ENCODE peak calls at places on chromosomes 13 and 19, in five cellular contexts. P is mesenchymal stem cell, X is H9, D is neuronal stem cell, Y is trophoblast cell. V is an unnamed sample.

GRCh38 chr19:53394522-53394973 is 401 bp upstream of the ZNF765 start:
- DNase-seq in P (peak; percentile 76), X (peak; percentile 83), D (no peak), Y (peak; percentile 81), V (no peak)

GRCh38 chr19:27929399-27929798 is 1283.6 kb downstream of the UQCRFS1 start:
- DNase-seq in P (no peak), X (no peak), D (no peak), Y (no peak), V (no peak)

GRCh38 chr19:4343056-4343844 is at the start of gene MPND:
- DNase-seq in P (peak; percentile 84), X (peak; percentile 86), D (peak; percentile 85), Y (peak; percentile 88), V (peak; percentile 94)

GRCh38 chr19:771332-771785 is 20.4 kb downstream of the MISP start:
- DNase-seq in P (peak; percentile 70), X (peak; percentile 64), D (no peak), Y (peak; percentile 38), V (no peak)

GRCh38 chr13:98976941-98977340 is 923 bp downstream of the DOCK9 start:
- DNase-seq in P (peak; percentile 38), X (no peak), D (no peak), Y (no peak), V (no peak)

GRCh38 chr19:10817291-10818038 is 18.5 kb downstream of the TMED1 start:
- DNase-seq in P (peak; percentile 67), X (no peak), D (no peak), Y (no peak), V (no peak)

GRCh38 chr13:83895994-83896580 is 13.8 kb upstream of the SLITRK1 start:
- DNase-seq in P (peak; percentile 12), X (no peak), D (no peak), Y (no peak), V (no peak)

GRCh38 chr13:31385534-31385933 is 185.8 kb downstream of the B3GLCT start:
- DNase-seq in P (no peak), X (no peak), D (no peak), Y (no peak), V (no peak)

GRCh38 chr13:45316210-45316799 is 24.7 kb downstream of the TPT1 start:
- DNase-seq in P (no peak), X (no peak), D (no peak), Y (no peak), V (no peak)

GRCh38 chr13:94419304-94419943 is 60.1 kb downstream of the DCT start:
- DNase-seq in P (peak; percentile 91), X (no peak), D (no peak), Y (no peak), V (no peak)

GRCh38 chr13:113141591-113141950 is 16.9 kb upstream of the PROZ start:
- DNase-seq in P (no peak), X (peak; percentile 25), D (no peak), Y (no peak), V (no peak)

GRCh38 chr19:1747285-1748114 is 5.8 kb upstream of the ONECUT3 start:
- DNase-seq in P (peak; percentile 72), X (peak; percentile 85), D (no peak), Y (no peak), V (no peak)

GRCh38 chr13:39527301-39527700 is 75.7 kb downstream of the LHFPL6 start:
- DNase-seq in P (no peak), X (no peak), D (no peak), Y (no peak), V (no peak)

GRCh38 chr13:48594080-48594815 is 59.5 kb upstream of the CYSLTR2 start:
- DNase-seq in P (peak; percentile 35), X (no peak), D (no peak), Y (no peak), V (no peak)

GRCh38 chr19:49781394-49781793 is 14.6 kb downstream of the AP2A1 start:
- DNase-seq in P (no peak), X (no peak), D (no peak), Y (no peak), V (no peak)

GRCh38 chr13:33111414-33112110 is 95.3 kb downstream of the KL start:
- DNase-seq in P (no peak), X (no peak), D (no peak), Y (no peak), V (no peak)

GRCh38 chr19:13082192-13083007 is 20.3 kb downstream of the LYL1 start:
- DNase-seq in P (peak; percentile 82), X (peak; percentile 71), D (no peak), Y (no peak), V (no peak)

GRCh38 chr13:44342741-44343140 is 30.9 kb upstream of the SERP2 start:
- DNase-seq in P (no peak), X (no peak), D (no peak), Y (peak; percentile 30), V (no peak)

GRCh38 chr19:50710612-50711011 is 9.0 kb downstream of the SHANK1 start:
- DNase-seq in P (no peak), X (no peak), D (no peak), Y (no peak), V (no peak)

GRCh38 chr13:109479991-109480696 is 306.2 kb downstream of the IRS2 start:
- DNase-seq in P (peak; percentile 81), X (no peak), D (no peak), Y (peak; percentile 56), V (no peak)

GRCh38 chr13:59766236-59766635 is 397.5 kb downstream of the DIAPH3 start:
- DNase-seq in P (no peak), X (no peak), D (no peak), Y (no peak), V (no peak)

GRCh38 chr13:110798595-110798994 is 85.1 kb downstream of the ING1 start:
- DNase-seq in P (no peak), X (no peak), D (no peak), Y (no peak), V (no peak)

GRCh38 chr13:33322474-33322827 is 36.9 kb upstream of the STARD13 start:
- DNase-seq in P (peak; percentile 48), X (no peak), D (no peak), Y (peak; percentile 51), V (no peak)

GRCh38 chr19:28463493-28464053 is 749.4 kb downstream of the UQCRFS1 start:
- DNase-seq in P (no peak), X (no peak), D (no peak), Y (no peak), V (no peak)

GRCh38 chr13:89982406-89983085 is 1364.9 kb upstream of the MIR17HG start:
- DNase-seq in P (peak; percentile 61), X (no peak), D (no peak), Y (no peak), V (no peak)

GRCh38 chr19:3275583-3276340 is 51.3 kb downstream of the CELF5 start:
- DNase-seq in P (peak; percentile 83), X (peak; percentile 96), D (peak; percentile 91), Y (no peak), V (peak; percentile 93)

GRCh38 chr13:114140131-114140908 is 7.9 kb upstream of the RASA3 start:
- DNase-seq in P (no peak), X (no peak), D (no peak), Y (no peak), V (no peak)

GRCh38 chr19:4120531-4120930 is 3.4 kb downstream of the MAP2K2 start:
- DNase-seq in P (peak; percentile 20), X (no peak), D (no peak), Y (no peak), V (no peak)

GRCh38 chr13:83153833-83154232 is 728.4 kb downstream of the SLITRK1 start:
- DNase-seq in P (no peak), X (no peak), D (no peak), Y (no peak), V (no peak)

GRCh38 chr13:56352356-56352755 is 788.4 kb upstream of the PRR20A start:
- DNase-seq in P (no peak), X (no peak), D (no peak), Y (no peak), V (no peak)

GRCh38 chr19:18700501-18701249 is 17.2 kb downstream of the CRTC1 start:
- DNase-seq in P (peak; percentile 70), X (peak; percentile 73), D (peak; percentile 67), Y (no peak), V (peak; percentile 84)
- H3K4ac ChIP-seq in P (no peak overlapping the region), X (no peak overlapping the region), D (no peak overlapping the region), Y (no peak overlapping the region), V (no peak overlapping the region)

DNA sequence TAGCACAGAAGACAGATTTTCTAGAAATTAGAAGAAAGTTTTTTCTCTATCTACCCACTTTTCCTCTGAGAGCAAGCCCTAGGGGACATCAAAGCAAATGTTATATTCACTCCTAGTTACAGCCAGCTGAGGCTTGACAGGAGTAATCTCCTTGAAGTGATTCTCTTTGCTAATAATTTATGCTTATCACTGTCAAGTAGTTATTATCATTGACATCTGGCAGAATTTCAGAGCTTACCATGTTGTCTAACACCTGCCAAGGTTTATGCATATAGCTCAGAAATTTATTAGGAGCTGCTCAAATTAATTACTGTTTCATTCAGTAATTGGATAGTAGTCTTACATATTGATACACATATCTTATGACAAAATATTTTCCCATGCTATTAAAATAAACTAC is 465.9 kb upstream of the ATXN8OS start:
- DNase-seq in P (no peak), X (no peak), D (no peak), Y (no peak), V (no peak)
- H2BK12ac ChIP-seq in P (no peak overlapping the region), X (no peak overlapping the region), D (no peak overlapping the region), Y (no peak overlapping the region), V (no peak overlapping the region)

GRCh38 chr13:36339600-36340155 is 6.5 kb downstream of the SPART start:
- DNase-seq in P (peak; percentile 31), X (no peak), D (no peak), Y (peak; percentile 68), V (no peak)

GRCh38 chr13:36343766-36344165 is 2.4 kb downstream of the SPART start:
- DNase-seq in P (no peak), X (no peak), D (no peak), Y (no peak), V (no peak)

GRCh38 chr13:36344886-36345437 is 1.2 kb downstream of the SPART start:
- DNase-seq in P (no peak), X (no peak), D (no peak), Y (no peak), V (no peak)

GRCh38 chr13:36344173-36344572 is 2.0 kb downstream of the SPART start:
- DNase-seq in P (peak; percentile 89), X (no peak), D (no peak), Y (peak; percentile 41), V (no peak)

DNA sequence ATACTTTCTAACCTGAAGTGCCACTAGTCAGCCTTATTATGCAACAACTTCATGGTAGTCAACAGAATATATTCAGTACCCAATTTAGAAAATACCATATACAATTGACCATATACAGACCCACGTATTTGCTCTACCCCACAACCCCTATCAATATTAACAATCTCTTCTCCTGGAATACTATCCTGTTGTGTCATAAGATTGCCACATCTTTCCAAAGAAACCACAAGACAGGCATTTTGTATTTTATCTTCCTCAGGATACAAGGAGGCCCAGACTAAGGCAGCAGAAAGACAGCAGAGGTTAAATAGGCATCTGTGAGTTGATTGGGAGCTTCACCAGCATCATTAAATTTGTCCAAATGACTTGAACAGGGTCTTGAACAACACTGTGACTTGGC is 4.5 kb downstream of the SPART start:
- DNase-seq in P (peak; percentile 83), X (no peak), D (no peak), Y (no peak), V (no peak)
- H3K4ac ChIP-seq in P (no peak overlapping the region), X (no peak overlapping the region), D (no peak overlapping the region), Y (no peak overlapping the region), V (no peak overlapping the region)

DNA sequence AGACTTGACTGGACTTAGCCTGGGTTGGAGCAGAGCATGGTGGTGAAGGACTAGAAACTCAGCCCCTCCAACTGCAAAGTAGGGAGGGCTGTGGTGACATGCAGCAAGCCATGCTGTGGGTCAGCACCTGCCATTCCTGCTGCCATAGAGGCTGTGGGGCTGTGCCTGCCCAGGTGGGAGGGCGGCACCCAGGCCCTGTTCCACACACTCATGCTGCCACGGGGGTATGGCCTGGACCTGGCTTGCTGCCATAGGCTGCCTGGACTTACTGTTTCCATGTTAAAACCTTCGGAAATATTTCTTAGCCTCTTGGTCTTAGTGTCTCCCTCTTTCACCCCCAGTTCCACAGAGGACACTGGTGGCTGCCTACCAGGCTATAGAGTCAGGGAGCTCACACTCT is 29.3 kb downstream of the CILP2 start:
- DNase-seq in P (no peak), X (no peak), D (no peak), Y (no peak), V (no peak)
- H2BK12ac ChIP-seq in P (no peak overlapping the region), X (no peak overlapping the region), D (no peak overlapping the region), Y (no peak overlapping the region), V (no peak overlapping the region)

V was measured in H1.